ENCODE peak calls at places on chromosome 11, in five cellular contexts. One of them, this sample, is unnamed.
A peak's percentile ranks its signal among the peaks of the same experiment; 100 is the strongest.

GRCh38 chr11:8650401-8650990 is 32.0 kb downstream of the TRIM66 start:
- DNase-seq in NCI-H446 treated with DMSO at 0.1 percent for 48 hours: no peak
- DNase-seq in stimulated activated CD4-positive, alpha-beta T cell treated with anti-CD3 and anti-CD28 coated beads, Interleukin-1b, Interleukin-23, amount 100 ng/mL, for 24 hours: no peak
- DNase-seq in putamen: no peak
- DNase-seq in IMR-90: peak; percentile 44
- DNase-seq in this sample: no peak

GRCh38 chr11:93529707-93530467 is 13.3 kb downstream of the SMCO4 start:
- DNase-seq in putamen: no peak
- DNase-seq in NCI-H446 treated with DMSO at 0.1 percent for 48 hours: no peak
- DNase-seq in stimulated activated CD4-positive, alpha-beta T cell treated with anti-CD3 and anti-CD28 coated beads, Interleukin-1b, Interleukin-23, amount 100 ng/mL, for 24 hours: no peak
- DNase-seq in IMR-90: peak; percentile 41
- DNase-seq in this sample: no peak

GRCh38 chr11:19959697-19960096 is 200.6 kb downstream of the DBX1 start:
- DNase-seq in NCI-H446 treated with DMSO at 0.1 percent for 48 hours: peak; percentile 98
- DNase-seq in stimulated activated CD4-positive, alpha-beta T cell treated with anti-CD3 and anti-CD28 coated beads, Interleukin-1b, Interleukin-23, amount 100 ng/mL, for 24 hours: no peak
- DNase-seq in putamen: no peak
- DNase-seq in IMR-90: no peak
- DNase-seq in this sample: no peak

GRCh38 chr11:82763167-82763566 is 29.5 kb upstream of the FAM181B start:
- DNase-seq in NCI-H446 treated with DMSO at 0.1 percent for 48 hours: no peak
- DNase-seq in putamen: no peak
- DNase-seq in stimulated activated CD4-positive, alpha-beta T cell treated with anti-CD3 and anti-CD28 coated beads, Interleukin-1b, Interleukin-23, amount 100 ng/mL, for 24 hours: no peak
- DNase-seq in IMR-90: no peak
- DNase-seq in this sample: no peak

GRCh38 chr11:8370812-8371515 is 107.3 kb upstream of the LMO1 start:
- DNase-seq in putamen: no peak
- DNase-seq in IMR-90: no peak
- DNase-seq in stimulated activated CD4-positive, alpha-beta T cell treated with anti-CD3 and anti-CD28 coated beads, Interleukin-1b, Interleukin-23, amount 100 ng/mL, for 24 hours: no peak
- DNase-seq in NCI-H446 treated with DMSO at 0.1 percent for 48 hours: no peak
- DNase-seq in this sample: no peak

GRCh38 chr11:5622802-5623201 is 2.0 kb upstream of the TRIM34 start:
- DNase-seq in IMR-90: no peak
- DNase-seq in putamen: no peak
- DNase-seq in stimulated activated CD4-positive, alpha-beta T cell treated with anti-CD3 and anti-CD28 coated beads, Interleukin-1b, Interleukin-23, amount 100 ng/mL, for 24 hours: no peak
- DNase-seq in NCI-H446 treated with DMSO at 0.1 percent for 48 hours: no peak
- DNase-seq in this sample: no peak

GRCh38 chr11:2519517-2519878 is 74.7 kb downstream of the KCNQ1 start:
- DNase-seq in IMR-90: no peak
- DNase-seq in putamen: no peak
- DNase-seq in stimulated activated CD4-positive, alpha-beta T cell treated with anti-CD3 and anti-CD28 coated beads, Interleukin-1b, Interleukin-23, amount 100 ng/mL, for 24 hours: no peak
- DNase-seq in NCI-H446 treated with DMSO at 0.1 percent for 48 hours: no peak
- DNase-seq in this sample: no peak

GRCh38 chr11:95145430-95146063 is 55.9 kb downstream of the ENDOD1 start:
- DNase-seq in IMR-90: no peak
- DNase-seq in putamen: no peak
- DNase-seq in NCI-H446 treated with DMSO at 0.1 percent for 48 hours: no peak
- DNase-seq in stimulated activated CD4-positive, alpha-beta T cell treated with anti-CD3 and anti-CD28 coated beads, Interleukin-1b, Interleukin-23, amount 100 ng/mL, for 24 hours: no peak
- DNase-seq in this sample: no peak

GRCh38 chr11:3824714-3825472 is 15.9 kb downstream of the RHOG start:
- DNase-seq in stimulated activated CD4-positive, alpha-beta T cell treated with anti-CD3 and anti-CD28 coated beads, Interleukin-1b, Interleukin-23, amount 100 ng/mL, for 24 hours: peak; percentile 57
- DNase-seq in NCI-H446 treated with DMSO at 0.1 percent for 48 hours: no peak
- DNase-seq in IMR-90: no peak
- DNase-seq in putamen: peak; percentile 73
- DNase-seq in this sample: no peak

GRCh38 chr11:81888391-81888790 is 845.3 kb downstream of the FAM181B start:
- DNase-seq in stimulated activated CD4-positive, alpha-beta T cell treated with anti-CD3 and anti-CD28 coated beads, Interleukin-1b, Interleukin-23, amount 100 ng/mL, for 24 hours: no peak
- DNase-seq in NCI-H446 treated with DMSO at 0.1 percent for 48 hours: no peak
- DNase-seq in IMR-90: no peak
- DNase-seq in putamen: no peak
- DNase-seq in this sample: no peak